ENCODE peak calls at places on chromosomes 6 and 20, in ten cellular contexts. H is HTR-8/SVneo; X is mesenteric fat pad; Z is lung; A is activated naive CD8-positive, alpha-beta T cell treated with anti-CD3 and anti-CD28 coated beads for 36 hours; J is kidney glomerular epithelial cell; D is fibroblast of pulmonary artery; C is HL-60; Q is naive thymus-derived CD4-positive, alpha-beta T cell; S is smooth muscle cell of the brain vasculature. V is an unnamed sample.

GRCh38 chr20:58888521-58889333 is 36.2 kb downstream of the GNAS start:
- DNase-seq in A (peak; percentile 79), S (no peak), H (peak; percentile 86), C (no peak), Z (peak; percentile 76), Q (peak; percentile 64), X (peak; percentile 93), J (peak; percentile 10), D (peak; percentile 77), V (peak; percentile 85)

GRCh38 chr6:39790772-39791171 is 1.4 kb upstream of the DAAM2 start:
- DNase-seq in S (no peak), C (no peak), X (no peak), Q (no peak), A (no peak), D (no peak), Z (peak; percentile 45), H (no peak), J (no peak), V (peak; percentile 75)

GRCh38 chr6:116616757-116617093 is 446 bp downstream of the RSPH4A start:
- DNase-seq in D (no peak), X (no peak), J (no peak), C (no peak), H (peak; percentile 12), S (no peak), A (peak; percentile 13), Z (no peak), Q (peak; percentile 6), V (no peak)

GRCh38 chr6:83183082-83183828 is 9.8 kb downstream of the PGM3 start:
- DNase-seq in X (no peak), Z (no peak), J (peak; percentile 32), H (peak; percentile 21), S (no peak), C (no peak), D (peak; percentile 97), A (no peak), Q (no peak), V (no peak)

GRCh38 chr20:44597930-44598329 is 15.6 kb downstream of the PKIG start:
- DNase-seq in D (no peak), Z (no peak), X (no peak), J (no peak), Q (no peak), S (no peak), H (no peak), C (no peak), A (no peak), V (no peak)

GRCh38 chr6:159415540-159415939 is 246.3 kb downstream of the FNDC1 start:
- DNase-seq in S (no peak), X (no peak), Z (no peak), Q (no peak), J (no peak), C (no peak), H (no peak), A (no peak), D (no peak), V (no peak)

GRCh38 chr6:88008821-88009220 is 38.8 kb upstream of the SPACA1 start:
- DNase-seq in D (no peak), A (no peak), S (peak; percentile 21), J (peak; percentile 88), C (no peak), H (peak; percentile 5), Z (no peak), Q (no peak), X (no peak), V (no peak)

GRCh38 chr6:130366011-130366963 is at the start of gene TMEM200A:
- DNase-seq in J (no peak), Q (no peak), D (peak; percentile 55), A (peak; percentile 37), S (no peak), C (no peak), H (peak; percentile 57), Z (no peak), X (no peak), V (no peak)

GRCh38 chr20:23127506-23128279 is 41.6 kb upstream of the CD93 start:
- DNase-seq in J (no peak), S (no peak), C (no peak), Z (no peak), H (no peak), D (no peak), A (no peak), X (peak; percentile 82), Q (no peak), V (no peak)

GRCh38 chr6:168372871-168373270 is 53.3 kb upstream of the DACT2 start:
- DNase-seq in H (no peak), S (no peak), Z (no peak), A (no peak), J (no peak), C (no peak), D (no peak), X (peak; percentile 33), Q (no peak), V (no peak)

GRCh38 chr6:118768904-118769325 is 117.5 kb upstream of the CEP85L start:
- DNase-seq in A (peak; percentile 38), X (no peak), S (no peak), C (peak; percentile 67), D (peak; percentile 24), Z (no peak), Q (no peak), H (no peak), J (no peak), V (no peak)

GRCh38 chr20:17786221-17786718 is 86.5 kb downstream of the BANF2 start:
- DNase-seq in J (no peak), Q (no peak), C (no peak), Z (no peak), A (no peak), X (no peak), S (no peak), H (peak; percentile 13), D (peak; percentile 82), V (no peak)

GRCh38 chr6:85250586-85251216 is 199.2 kb upstream of the NT5E start:
- DNase-seq in C (no peak), A (no peak), S (peak; percentile 39), X (no peak), J (no peak), Q (no peak), H (no peak), Z (no peak), D (peak; percentile 82), V (no peak)

GRCh38 chr6:160226118-160226541 is 32.5 kb downstream of the SLC22A2 start:
- DNase-seq in S (no peak), H (no peak), J (no peak), Z (no peak), X (no peak), C (no peak), Q (no peak), A (peak; percentile 18), D (no peak), V (no peak)

GRCh38 chr20:24102290-24102689 is 113.7 kb upstream of the GGTLC1 start:
- DNase-seq in A (peak; percentile 4), X (no peak), Q (no peak), J (no peak), C (peak; percentile 43), H (no peak), Z (no peak), D (peak; percentile 13), S (no peak), V (no peak)

GRCh38 chr20:45014671-45015415 is 48.5 kb downstream of the STK4 start:
- DNase-seq in C (no peak), Z (no peak), A (no peak), H (peak; percentile 67), S (no peak), Q (no peak), J (no peak), X (no peak), D (peak; percentile 58), V (no peak)

GRCh38 chr20:44810391-44811149 is at the start of gene RIMS4:
- DNase-seq in Q (no peak), A (peak; percentile 21), D (no peak), H (peak; percentile 62), J (no peak), Z (no peak), S (no peak), X (peak; percentile 89), C (no peak), V (no peak)

GRCh38 chr6:34601706-34602105 is 45.6 kb upstream of the SPDEF start:
- DNase-seq in X (no peak), Q (no peak), Z (no peak), C (no peak), H (no peak), A (no peak), S (no peak), J (no peak), D (no peak), V (no peak)

GRCh38 chr6:36728289-36729168 is 30.9 kb downstream of the RAB44 start:
- DNase-seq in Z (no peak), D (no peak), S (no peak), A (no peak), C (no peak), H (no peak), J (no peak), X (no peak), Q (no peak), V (no peak)

GRCh38 chr6:128638817-128639216 is 118.4 kb upstream of the PTPRK start:
- DNase-seq in Q (no peak), D (no peak), S (no peak), X (no peak), H (no peak), Z (no peak), J (no peak), A (no peak), C (peak; percentile 1), V (no peak)

GRCh38 chr20:52761867-52762266 is 210.3 kb upstream of the TSHZ2 start:
- DNase-seq in C (no peak), S (no peak), D (no peak), J (no peak), X (no peak), Q (no peak), Z (no peak), H (no peak), A (no peak), V (no peak)

GRCh38 chr6:89180971-89181370 is 35.1 kb downstream of the PM20D2 start:
- DNase-seq in Q (no peak), S (no peak), H (no peak), A (no peak), J (no peak), D (no peak), C (no peak), X (no peak), Z (no peak), V (no peak)

GRCh38 chr6:107509506-107509905 is 19.6 kb downstream of the SOBP start:
- DNase-seq in X (no peak), J (peak; percentile 10), C (no peak), A (no peak), Z (no peak), D (peak; percentile 17), H (no peak), Q (no peak), S (no peak), V (no peak)

GRCh38 chr20:19249515-19249914 is 37.1 kb downstream of the SLC24A3 start:
- DNase-seq in Z (peak; percentile 26), J (no peak), C (peak; percentile 11), Q (no peak), X (no peak), D (no peak), S (no peak), A (no peak), H (no peak), V (no peak)

GRCh38 chr6:127173541-127173940 is 55.1 kb downstream of the RSPO3 start:
- DNase-seq in C (no peak), Z (no peak), H (no peak), Q (no peak), S (no peak), A (no peak), J (no peak), D (no peak), X (no peak), V (no peak)

GRCh38 chr6:163872335-163872734 is 457.8 kb downstream of the QKI start:
- DNase-seq in S (no peak), D (peak; percentile 89), Q (no peak), A (no peak), C (no peak), X (no peak), J (no peak), Z (no peak), H (peak; percentile 51), V (no peak)

GRCh38 chr6:153131037-153131981 is at the start of gene RGS17:
- DNase-seq in X (no peak), Z (peak; percentile 42), Q (no peak), H (peak; percentile 77), D (peak; percentile 84), A (peak; percentile 23), S (peak; percentile 52), C (peak; percentile 10), J (peak; percentile 57), V (no peak)

GRCh38 chr6:1605822-1606532 is 3.7 kb upstream of the FOXC1 start:
- DNase-seq in H (no peak), Z (no peak), Q (no peak), D (no peak), X (no peak), J (peak; percentile 30), C (no peak), S (no peak), A (no peak), V (no peak)

V was measured in vagina.